ENCODE peak calls at places on chromosomes 5 and 9, in nine cellular contexts. F, K, J, G, O, H, A, X and N are unnamed samples.

GRCh38 chr5:138975098-138975847 is 100.1 kb upstream of the LRRTM2 start:
- DNase-seq in F (peak), K (no peak), J (no peak), G (no peak), O (peak), H (peak), A (no peak), X (no peak), N (no peak)

GRCh38 chr9:99354104-99354503 is 132.0 kb downstream of the SEC61B start:
- DNase-seq in F (no peak), K (no peak), J (no peak), G (no peak), O (peak), H (no peak), A (no peak), X (no peak), N (no peak)

GRCh38 chr9:109037946-109038345 is 24.6 kb upstream of the CTNNAL1 start:
- DNase-seq in F (no peak), K (no peak), J (no peak), G (peak), O (no peak), H (no peak), A (no peak), X (no peak), N (no peak)

GRCh38 chr5:143406408-143406807 is 2.9 kb upstream of the NR3C1 start:
- DNase-seq in F (no peak), K (no peak), J (no peak), G (no peak), O (no peak), H (no peak), A (no peak), X (no peak), N (no peak)

GRCh38 chr9:132160802-132161742 is 786 bp upstream of the NTNG2 start:
- DNase-seq in F (no peak), K (peak), J (no peak), G (no peak), O (peak), H (no peak), A (peak), X (no peak), N (no peak)

GRCh38 chr5:62576570-62577172 is 1.9 kb upstream of the LRRC70 start:
- DNase-seq in F (no peak), K (no peak), J (no peak), G (no peak), O (no peak), H (no peak), A (no peak), X (no peak), N (no peak)

GRCh38 chr5:129909225-129909624 is 5.0 kb downstream of the CHSY3 start:
- DNase-seq in F (no peak), K (no peak), J (no peak), G (no peak), O (no peak), H (no peak), A (no peak), X (no peak), N (no peak)

GRCh38 chr9:125910286-125910685 is 163.1 kb downstream of the PBX3 start:
- DNase-seq in F (no peak), K (no peak), J (no peak), G (no peak), O (no peak), H (no peak), A (no peak), X (no peak), N (no peak)

GRCh38 chr5:43410414-43410813 is 1.8 kb downstream of the CCL28 start:
- DNase-seq in F (no peak), K (no peak), J (no peak), G (no peak), O (no peak), H (no peak), A (no peak), X (no peak), N (no peak)

GRCh38 chr5:90112293-90112692 is 297.3 kb downstream of the CETN3 start:
- DNase-seq in F (no peak), K (no peak), J (no peak), G (no peak), O (no peak), H (no peak), A (no peak), X (no peak), N (no peak)

GRCh38 chr5:178555005-178555404 is 35.2 kb downstream of the COL23A1 start:
- DNase-seq in F (no peak), K (no peak), J (no peak), G (no peak), O (no peak), H (no peak), A (no peak), X (no peak), N (no peak)

GRCh38 chr5:146466521-146467349 is 19.6 kb downstream of the TCERG1 start:
- DNase-seq in F (no peak), K (no peak), J (no peak), G (no peak), O (peak), H (no peak), A (no peak), X (no peak), N (no peak)

GRCh38 chr5:179267071-179267670 is 78.1 kb downstream of the ADAMTS2 start:
- DNase-seq in F (peak), K (no peak), J (no peak), G (no peak), O (no peak), H (no peak), A (no peak), X (no peak), N (no peak)

GRCh38 chr9:13131991-13132390 is 147.5 kb downstream of the MPDZ start:
- DNase-seq in F (no peak), K (no peak), J (no peak), G (no peak), O (no peak), H (no peak), A (no peak), X (no peak), N (no peak)

GRCh38 chr9:136769710-136770191 is 5.4 kb upstream of the LCN15 start:
- DNase-seq in F (peak), K (peak), J (peak), G (no peak), O (peak), H (no peak), A (peak), X (peak), N (no peak)

GRCh38 chr9:15468113-15468512 is 42.7 kb downstream of the PSIP1 start:
- DNase-seq in F (no peak), K (no peak), J (no peak), G (no peak), O (no peak), H (no peak), A (no peak), X (no peak), N (no peak)

GRCh38 chr5:65624025-65624569 is at the start of gene TRIM23:
- DNase-seq in F (peak), K (peak), J (peak), G (peak), O (peak), H (peak), A (peak), X (peak), N (peak)

GRCh38 chr9:33785914-33786313 is 9.4 kb upstream of the PRSS3 start:
- DNase-seq in F (peak), K (no peak), J (no peak), G (peak), O (peak), H (no peak), A (no peak), X (no peak), N (no peak)

GRCh38 chr9:113349434-113350337 is at the start of gene BSPRY:
- DNase-seq in F (peak), K (peak), J (peak), G (no peak), O (no peak), H (peak), A (peak), X (peak), N (no peak)

GRCh38 chr5:16980983-16981382 is 44.9 kb upstream of the MYO10 start:
- DNase-seq in F (no peak), K (no peak), J (no peak), G (no peak), O (no peak), H (no peak), A (no peak), X (no peak), N (no peak)

GRCh38 chr9:19649672-19650071 is 139.2 kb downstream of the SLC24A2 start:
- DNase-seq in F (no peak), K (no peak), J (no peak), G (no peak), O (no peak), H (no peak), A (no peak), X (no peak), N (no peak)

GRCh38 chr9:136597141-136597885 is 51.5 kb upstream of the NOTCH1 start:
- DNase-seq in F (no peak), K (peak), J (no peak), G (no peak), O (no peak), H (no peak), A (no peak), X (no peak), N (no peak)

GRCh38 chr5:80957031-80957761 is 3.0 kb upstream of the RASGRF2 start:
- DNase-seq in F (no peak), K (no peak), J (no peak), G (peak), O (no peak), H (no peak), A (no peak), X (no peak), N (no peak)

GRCh38 chr5:75847561-75848021 is 130.4 kb upstream of the POC5 start:
- DNase-seq in F (no peak), K (no peak), J (no peak), G (no peak), O (no peak), H (no peak), A (no peak), X (no peak), N (no peak)

GRCh38 chr5:71719092-71719964 is at the start of gene CARTPT:
- DNase-seq in F (no peak), K (no peak), J (peak), G (no peak), O (peak), H (no peak), A (no peak), X (no peak), N (no peak)

GRCh38 chr5:23446436-23446835 is 61.0 kb upstream of the PRDM9 start:
- DNase-seq in F (no peak), K (no peak), J (no peak), G (no peak), O (peak), H (no peak), A (no peak), X (no peak), N (no peak)

GRCh38 chr9:91681461-91682305 is 258.1 kb upstream of the NFIL3 start:
- DNase-seq in F (peak), K (peak), J (peak), G (peak), O (peak), H (peak), A (peak), X (peak), N (peak)

GRCh38 chr5:59540366-59540765 is 353.2 kb downstream of the PDE4D start:
- DNase-seq in F (peak), K (no peak), J (no peak), G (no peak), O (no peak), H (no peak), A (no peak), X (no peak), N (peak)

GRCh38 chr5:165035520-165035919 is 1530.1 kb downstream of the MAT2B start:
- DNase-seq in F (no peak), K (no peak), J (no peak), G (no peak), O (no peak), H (no peak), A (no peak), X (no peak), N (no peak)

GRCh38 chr5:178117911-178118310 is 4.6 kb downstream of the N4BP3 start:
- DNase-seq in F (no peak), K (no peak), J (no peak), G (no peak), O (no peak), H (no peak), A (no peak), X (no peak), N (no peak)

GRCh38 chr5:174448662-174449061 is 275.7 kb upstream of the MSX2 start:
- DNase-seq in F (no peak), K (no peak), J (no peak), G (no peak), O (no peak), H (no peak), A (no peak), X (no peak), N (no peak)

GRCh38 chr5:169289520-169289919 is 11.4 kb downstream of the SLIT3 start:
- DNase-seq in F (no peak), K (no peak), J (no peak), G (no peak), O (no peak), H (no peak), A (no peak), X (no peak), N (no peak)

GRCh38 chr5:57751710-57752109 is 269.1 kb upstream of the ACTBL2 start:
- DNase-seq in F (no peak), K (no peak), J (no peak), G (no peak), O (peak), H (no peak), A (no peak), X (no peak), N (no peak)

DNA sequence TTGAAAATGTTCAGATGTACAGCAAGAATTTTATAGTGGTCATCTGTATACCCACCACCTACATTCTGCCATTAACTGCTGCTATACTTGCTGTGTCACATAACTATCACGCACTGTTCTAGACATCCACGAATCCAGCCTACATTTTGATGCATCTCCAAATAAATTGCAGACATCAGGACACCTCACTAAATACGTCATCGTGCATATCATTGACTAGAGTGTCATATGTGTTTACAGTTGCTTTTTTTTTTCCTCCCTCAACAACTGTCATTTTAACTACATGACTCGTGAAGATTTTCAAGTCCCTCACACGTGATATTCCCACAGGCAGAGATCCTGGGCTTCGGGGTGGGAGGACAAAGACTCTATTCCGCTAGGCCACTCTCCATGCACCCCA is 972 bp downstream of the PCYOX1L start:
- DNase-seq in F (no peak), K (no peak), J (no peak), G (no peak), O (no peak), H (no peak), A (no peak), X (no peak), N (no peak)
- H3K4me3 ChIP-seq in F (no peak), K (no peak), J (no peak), G (peak), O (no peak), H (no peak), A (peak), X (no peak), N (no peak)

DNA sequence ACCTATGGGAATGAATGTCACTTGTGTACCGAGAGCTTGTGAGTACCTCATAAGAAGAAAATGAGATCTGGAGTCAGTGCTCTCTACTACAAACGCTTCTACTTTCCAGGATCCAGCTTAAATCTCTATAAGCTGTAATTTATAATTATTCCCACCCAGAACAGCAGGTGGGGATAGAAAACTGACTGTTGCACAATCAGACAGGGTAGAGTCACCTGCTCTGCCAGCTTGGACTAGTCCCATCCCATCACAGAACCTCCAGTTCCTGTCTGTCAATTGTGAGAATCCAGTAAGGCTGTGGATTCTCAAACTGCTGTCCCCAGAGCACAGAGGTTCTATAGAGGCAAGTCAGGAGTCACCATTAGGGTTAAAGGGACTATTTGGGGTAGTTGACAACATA is 2.0 kb downstream of the SPINK7 start:
- DNase-seq in F (no peak), K (no peak), J (no peak), G (no peak), O (no peak), H (no peak), A (no peak), X (no peak), N (no peak)
- TF ChIP-seq CTCF in F (peak), K (no peak), J (no peak), G (no peak), O (no peak), H (no peak), A (no peak), X (no peak), N (no peak)

DNA sequence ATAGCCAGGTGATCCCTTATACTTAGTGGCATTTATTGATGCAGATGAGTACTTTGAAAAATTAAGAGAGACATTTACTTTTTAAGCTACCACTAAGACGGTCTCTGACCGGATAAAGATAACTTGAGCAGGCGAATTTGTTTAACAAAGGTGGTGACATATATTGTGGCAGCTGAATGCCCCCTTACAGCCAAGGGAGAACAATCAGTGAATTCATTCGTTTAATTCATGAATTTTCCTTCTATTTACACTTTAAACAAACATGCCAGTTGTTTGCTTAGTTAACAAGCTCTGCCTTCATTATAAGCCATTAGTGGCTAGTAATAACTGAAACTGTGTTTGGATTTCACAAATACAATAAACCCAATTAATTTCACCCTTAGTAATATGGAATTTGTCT is 187.1 kb downstream of the AOPEP start:
- DNase-seq in F (no peak), K (no peak), J (no peak), G (peak), O (no peak), H (no peak), A (no peak), X (no peak), N (no peak)
- H3K27ac ChIP-seq in F (peak), K (peak), J (no peak), G (no peak), O (peak), H (peak), A (no peak), X (peak), N (peak)

GRCh38 chr5:172417130-172417802 is 37.1 kb downstream of the SH3PXD2B start:
- DNase-seq in F (no peak), K (no peak), J (no peak), G (no peak), O (no peak), H (no peak), A (no peak), X (no peak), N (no peak)
- H3K4me3 ChIP-seq in F (no peak), K (no peak), J (no peak), G (no peak), O (no peak), H (no peak), A (no peak), X (no peak), N (no peak)

GRCh38 chr5:66742083-66742895 is 146.1 kb downstream of the MAST4 start:
- DNase-seq in F (peak), K (peak), J (no peak), G (peak), O (no peak), H (peak), A (no peak), X (no peak), N (peak)
- TF ChIP-seq CTCF in F (peak), K (peak), J (peak), G (peak), O (no peak), H (peak), A (no peak), X (peak), N (no peak)

GRCh38 chr5:158285771-158286170 is 426.8 kb upstream of the CLINT1 start:
- DNase-seq in F (no peak), K (no peak), J (no peak), G (no peak), O (no peak), H (no peak), A (no peak), X (no peak), N (no peak)

GRCh38 chr5:158287643-158288228 is 428.8 kb upstream of the CLINT1 start:
- DNase-seq in F (peak), K (peak), J (no peak), G (no peak), O (peak), H (no peak), A (no peak), X (no peak), N (peak)

GRCh38 chr5:158289967-158290366 is 431.0 kb upstream of the CLINT1 start:
- DNase-seq in F (no peak), K (no peak), J (no peak), G (no peak), O (no peak), H (no peak), A (no peak), X (no peak), N (no peak)

GRCh38 chr5:158286827-158287226 is 427.9 kb upstream of the CLINT1 start:
- DNase-seq in F (no peak), K (no peak), J (no peak), G (no peak), O (no peak), H (no peak), A (no peak), X (no peak), N (no peak)

GRCh38 chr5:158288258-158288657 is 429.3 kb upstream of the CLINT1 start:
- DNase-seq in F (no peak), K (no peak), J (no peak), G (no peak), O (no peak), H (no peak), A (no peak), X (no peak), N (no peak)
- H3K27ac ChIP-seq in F (no peak), K (peak), J (no peak), G (no peak), O (no peak), H (no peak), A (no peak), X (no peak), N (no peak)

DNA sequence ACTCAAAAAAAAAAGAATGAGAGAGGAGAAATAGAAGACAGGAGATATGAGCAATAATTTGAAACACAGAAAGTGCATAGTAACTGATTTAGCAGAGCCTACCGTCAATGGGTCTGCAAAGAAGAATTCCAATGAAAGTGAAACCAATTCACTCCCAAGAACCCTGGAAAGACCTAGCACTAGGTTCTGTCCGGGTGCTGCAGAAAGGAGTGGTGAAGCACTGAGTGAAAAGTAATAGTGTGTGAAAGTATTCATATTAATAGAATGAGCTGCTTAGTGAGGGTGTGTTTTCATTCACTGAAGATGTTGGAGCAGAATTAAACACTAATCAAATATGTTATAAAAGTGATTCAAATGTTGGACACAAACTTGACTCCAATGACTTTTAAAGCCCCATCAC is 51.3 kb upstream of the SLC30A5 start:
- DNase-seq in F (no peak), K (no peak), J (no peak), G (no peak), O (no peak), H (no peak), A (no peak), X (no peak), N (no peak)
- H3K4me3 ChIP-seq in F (no peak), K (no peak), J (no peak), G (peak), O (no peak), H (no peak), A (no peak), X (no peak), N (peak)

GRCh38 chr9:83323148-83323547 is 215.1 kb downstream of the FRMD3 start:
- DNase-seq in F (no peak), K (no peak), J (no peak), G (no peak), O (no peak), H (no peak), A (no peak), X (no peak), N (no peak)

GRCh38 chr9:83330207-83331196 is 207.7 kb downstream of the FRMD3 start:
- DNase-seq in F (no peak), K (no peak), J (no peak), G (peak), O (no peak), H (no peak), A (no peak), X (no peak), N (no peak)

GRCh38 chr9:83322438-83322837 is 215.8 kb downstream of the FRMD3 start:
- DNase-seq in F (no peak), K (no peak), J (no peak), G (peak), O (no peak), H (no peak), A (no peak), X (no peak), N (no peak)

GRCh38 chr9:83327750-83328622 is 210.2 kb downstream of the FRMD3 start:
- DNase-seq in F (no peak), K (no peak), J (no peak), G (no peak), O (no peak), H (no peak), A (no peak), X (no peak), N (no peak)

GRCh38 chr9:83327323-83327722 is 210.9 kb downstream of the FRMD3 start:
- DNase-seq in F (no peak), K (no peak), J (no peak), G (peak), O (peak), H (no peak), A (no peak), X (no peak), N (no peak)
- TF ChIP-seq CTCF in F (no peak), K (no peak), J (no peak), G (peak), O (no peak), H (no peak), A (no peak), X (no peak), N (no peak)